ENCODE peak calls at places on chromosomes 16 and 17, in six cellular contexts. One of them, this sample, is unnamed.

GRCh38 chr17:83053021-83053778 is 26.2 kb upstream of the METRNL start:
- DNase-seq in HT1080: no peak
- DNase-seq in T-cell: no peak
- DNase-seq in Kasumi-1: no peak
- DNase-seq in HS-5: no peak
- DNase-seq in memory B cell: no peak
- DNase-seq in this sample: no peak

GRCh38 chr17:54983260-54983659 is 14.7 kb downstream of the STXBP4 start:
- DNase-seq in Kasumi-1: no peak
- DNase-seq in memory B cell: no peak
- DNase-seq in HT1080: no peak
- DNase-seq in T-cell: no peak
- DNase-seq in HS-5: no peak
- DNase-seq in this sample: no peak

GRCh38 chr17:40517981-40518380 is 16.6 kb upstream of the TNS4 start:
- DNase-seq in Kasumi-1: no peak
- DNase-seq in HT1080: no peak
- DNase-seq in T-cell: no peak
- DNase-seq in HS-5: no peak
- DNase-seq in memory B cell: no peak
- DNase-seq in this sample: no peak

GRCh38 chr16:28845173-28846079 is 722 bp downstream of the TUFM start:
- DNase-seq in HT1080: peak; percentile 60
- DNase-seq in HS-5: no peak
- DNase-seq in Kasumi-1: peak; percentile 31
- DNase-seq in T-cell: no peak
- DNase-seq in memory B cell: no peak
- DNase-seq in this sample: peak; percentile 31

GRCh38 chr17:17127156-17127555 is 79.0 kb downstream of the PLD6 start:
- DNase-seq in HS-5: no peak
- DNase-seq in HT1080: no peak
- DNase-seq in memory B cell: no peak
- DNase-seq in T-cell: no peak
- DNase-seq in Kasumi-1: no peak
- DNase-seq in this sample: no peak

GRCh38 chr16:67349172-67349571 is 22.6 kb downstream of the LRRC36 start:
- DNase-seq in memory B cell: no peak
- DNase-seq in HS-5: no peak
- DNase-seq in HT1080: peak; percentile 37
- DNase-seq in Kasumi-1: peak; percentile 60
- DNase-seq in T-cell: no peak
- DNase-seq in this sample: no peak

GRCh38 chr17:28718317-28718672 is 627 bp upstream of the RAB34 start:
- DNase-seq in HS-5: no peak
- DNase-seq in memory B cell: no peak
- DNase-seq in HT1080: no peak
- DNase-seq in Kasumi-1: no peak
- DNase-seq in T-cell: no peak
- DNase-seq in this sample: no peak

GRCh38 chr16:20393801-20394637 is 10.5 kb downstream of the PDILT start:
- DNase-seq in Kasumi-1: no peak
- DNase-seq in HT1080: no peak
- DNase-seq in T-cell: no peak
- DNase-seq in memory B cell: no peak
- DNase-seq in HS-5: no peak
- DNase-seq in this sample: no peak

GRCh38 chr16:89723279-89724250 is 2.2 kb downstream of the ZNF276 start:
- DNase-seq in HT1080: no peak
- DNase-seq in Kasumi-1: no peak
- DNase-seq in T-cell: peak; percentile 93
- DNase-seq in HS-5: no peak
- DNase-seq in memory B cell: no peak
- DNase-seq in this sample: peak; percentile 85

This sample was measured in activated T-helper 2 cell treated with anti-CD3 and anti-CD28 coated beads, Interferon-gamma antibody, Interleukin-2, Interleukin-4, amounts not matched to agents 10 μg/mL and 5 μg/mL and 100 μg/mL, durations not matched to agents 14 hours and 24 hours and 36 hours.